ENCODE peak calls at places on chromosomes 11 and 22, in four cellular contexts. J, T, G and V are unnamed samples.
A peak's percentile ranks its signal among the peaks of the same experiment; 100 is the strongest.

GRCh38 chr22:22201185-22201924 is 43.2 kb upstream of the VPREB1 start:
- DNase-seq in J (peak; percentile 41), G (peak; percentile 42), T (peak; percentile 44), V (no peak)

GRCh38 chr22:49366437-49366836 is 461.2 kb downstream of the BRD1 start:
- DNase-seq in G (no peak), J (no peak), T (no peak), V (no peak)

GRCh38 chr11:57787205-57787604 is 25.6 kb downstream of the CTNND1 start:
- DNase-seq in T (no peak), G (no peak), J (no peak), V (no peak)

GRCh38 chr11:11992257-11992690 is 16.2 kb downstream of the DKK3 start:
- DNase-seq in J (peak; percentile 52), G (no peak), T (no peak), V (no peak)

GRCh38 chr11:107769189-107769588 is 57.3 kb upstream of the SLN start:
- DNase-seq in T (peak; percentile 45), G (no peak), J (no peak), V (no peak)

GRCh38 chr11:106331163-106331562 is 253.7 kb downstream of the AASDHPPT start:
- DNase-seq in G (no peak), J (no peak), T (no peak), V (no peak)

GRCh38 chr11:17526931-17527660 is 17.1 kb downstream of the USH1C start:
- DNase-seq in T (no peak), G (no peak), J (no peak), V (no peak)

GRCh38 chr11:114501901-114502300 is 57.8 kb downstream of the NXPE1 start:
- DNase-seq in G (no peak), J (no peak), T (no peak), V (no peak)

GRCh38 chr11:116500002-116500832 is 272.6 kb downstream of the BUD13 start:
- DNase-seq in J (no peak), T (no peak), G (no peak), V (no peak)

GRCh38 chr11:68889948-68890446 is 13.6 kb downstream of the MRPL21 start:
- DNase-seq in T (peak; percentile 42), G (no peak), J (peak; percentile 54), V (no peak)

GRCh38 chr11:75565221-75565814 is 3.3 kb downstream of the SERPINH1 start:
- DNase-seq in J (no peak), T (peak; percentile 71), G (no peak), V (no peak)

GRCh38 chr11:2511421-2512369 is 66.9 kb downstream of the KCNQ1 start:
- DNase-seq in G (no peak), J (no peak), T (no peak), V (no peak)

GRCh38 chr11:69640995-69641581 is at the start of gene CCND1:
- DNase-seq in G (no peak), T (peak; percentile 94), J (peak; percentile 88), V (peak; percentile 69)

GRCh38 chr11:5684627-5685362 is at the start of gene TRIM5:
- DNase-seq in T (peak; percentile 98), J (peak; percentile 93), G (peak; percentile 55), V (peak; percentile 49)

GRCh38 chr22:30062934-30063333 is 17.3 kb upstream of the HORMAD2 start:
- DNase-seq in J (no peak), T (no peak), G (no peak), V (no peak)

GRCh38 chr11:117299351-117300300 is 8.5 kb downstream of the BACE1-AS start:
- DNase-seq in J (no peak), G (no peak), T (no peak), V (peak; percentile 50)

GRCh38 chr11:83194284-83195175 is 1.0 kb downstream of the ANKRD42 start:
- DNase-seq in J (peak; percentile 55), T (peak; percentile 84), G (peak; percentile 38), V (peak; percentile 15)

GRCh38 chr11:101096036-101096704 is 33.4 kb downstream of the PGR start:
- DNase-seq in G (no peak), J (peak; percentile 16), T (peak; percentile 51), V (no peak)

GRCh38 chr11:7691759-7692334 is 14.4 kb downstream of the OVCH2 start:
- DNase-seq in G (no peak), J (no peak), T (peak; percentile 29), V (no peak)

GRCh38 chr11:73875840-73876239 is 806 bp downstream of the COA4 start:
- DNase-seq in T (no peak), J (no peak), G (no peak), V (no peak)

GRCh38 chr11:116545912-116546311 is 226.9 kb downstream of the BUD13 start:
- DNase-seq in J (no peak), G (no peak), T (no peak), V (no peak)

GRCh38 chr11:368414-369335 is 624 bp upstream of the B4GALNT4 start:
- DNase-seq in T (no peak), J (peak; percentile 70), G (no peak), V (no peak)

GRCh38 chr11:11027271-11027670 is 169.4 kb upstream of the ZBED5 start:
- DNase-seq in J (no peak), T (peak; percentile 60), G (no peak), V (no peak)

GRCh38 chr11:25317221-25317620 is 820.4 kb downstream of the LUZP2 start:
- DNase-seq in J (no peak), T (no peak), G (no peak), V (no peak)

GRCh38 chr11:87057749-87058148 is 20.0 kb downstream of the TMEM135 start:
- DNase-seq in G (no peak), T (no peak), J (no peak), V (no peak)

GRCh38 chr11:44004452-44004833 is 43.3 kb upstream of the ACCSL start:
- DNase-seq in G (no peak), J (no peak), T (no peak), V (no peak)

GRCh38 chr22:48797731-48798130 is 1029.9 kb downstream of the BRD1 start:
- DNase-seq in G (no peak), T (no peak), J (no peak), V (no peak)

GRCh38 chr22:43272301-43272700 is 70.9 kb downstream of the SCUBE1 start:
- DNase-seq in G (no peak), T (no peak), J (no peak), V (no peak)

GRCh38 chr22:43274595-43275240 is 68.5 kb downstream of the SCUBE1 start:
- DNase-seq in G (no peak), J (no peak), T (no peak), V (no peak)

GRCh38 chr22:43275545-43275981 is 67.6 kb downstream of the SCUBE1 start:
- DNase-seq in T (peak; percentile 72), J (no peak), G (no peak), V (no peak)

GRCh38 chr22:43272869-43273318 is 70.3 kb downstream of the SCUBE1 start:
- DNase-seq in T (no peak), J (peak; percentile 35), G (no peak), V (no peak)

GRCh38 chr22:43273902-43274484 is 69.2 kb downstream of the SCUBE1 start:
- DNase-seq in G (no peak), T (peak; percentile 71), J (peak; percentile 75), V (peak; percentile 49)
- TF ChIP-seq CTCF in G (peak; percentile 47), T (peak; percentile 78), J (peak; percentile 79), V (peak; percentile 78)

GRCh38 chr11:126790550-126790981 is 210.0 kb downstream of the KIRREL3 start:
- DNase-seq in G (no peak), J (no peak), T (peak; percentile 87), V (no peak)
- TF ChIP-seq CTCF in G (no peak), J (peak; percentile 5), T (no peak), V (no peak)

DNA sequence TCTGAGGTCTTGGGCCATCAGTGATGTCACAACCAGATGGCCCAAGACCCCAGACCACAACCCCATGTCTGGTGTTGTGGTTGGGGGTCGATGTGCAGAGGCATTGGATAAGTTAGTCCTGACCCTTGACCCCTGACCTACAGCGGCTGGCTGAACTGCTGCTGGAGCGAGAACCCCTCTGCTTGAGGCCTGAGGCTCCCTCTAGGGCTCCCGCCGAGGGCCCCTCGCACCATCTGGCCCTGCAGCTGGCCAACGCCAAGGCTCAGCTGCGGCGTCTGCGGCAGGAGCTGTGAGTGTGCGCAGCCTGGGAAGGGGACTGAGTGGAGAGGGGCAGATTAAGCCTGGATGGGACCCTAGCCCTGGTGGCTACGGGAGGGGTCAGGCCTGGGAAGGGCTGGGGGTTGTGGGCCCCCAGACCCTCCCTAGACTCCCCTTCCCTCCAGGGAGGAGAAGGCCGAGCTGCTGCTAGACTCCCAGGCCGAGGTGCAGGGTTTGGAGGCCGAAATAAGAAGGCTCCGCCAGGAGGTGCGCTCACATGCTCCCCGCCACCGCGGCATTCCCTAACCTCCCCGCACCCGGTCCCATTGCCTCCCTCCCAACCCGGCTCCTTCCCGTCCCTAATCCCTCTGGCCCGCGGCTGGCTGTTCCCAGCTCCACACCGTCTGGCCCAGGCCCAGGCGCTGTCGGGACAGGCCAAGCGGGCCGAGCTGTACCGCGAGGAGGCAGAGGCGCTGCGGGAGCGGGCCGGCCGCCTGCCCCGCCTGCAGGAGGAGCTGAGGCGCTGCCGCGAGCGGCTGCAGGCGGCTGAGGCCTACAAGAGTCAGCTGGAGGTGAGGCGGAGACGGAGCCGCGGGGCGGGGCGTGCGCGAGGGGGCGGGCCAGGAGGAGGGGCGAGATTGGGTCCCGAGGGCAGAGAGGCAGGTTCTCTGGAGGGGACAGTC is 2.1 kb downstream of the CCDC88B start:
- DNase-seq in G (peak; percentile 88), J (peak; percentile 91), T (peak; percentile 87), V (peak; percentile 68)
- TF ChIP-seq CTCF in G (peak; percentile 36), J (peak; percentile 54), T (no peak), V (peak; percentile 49)

DNA sequence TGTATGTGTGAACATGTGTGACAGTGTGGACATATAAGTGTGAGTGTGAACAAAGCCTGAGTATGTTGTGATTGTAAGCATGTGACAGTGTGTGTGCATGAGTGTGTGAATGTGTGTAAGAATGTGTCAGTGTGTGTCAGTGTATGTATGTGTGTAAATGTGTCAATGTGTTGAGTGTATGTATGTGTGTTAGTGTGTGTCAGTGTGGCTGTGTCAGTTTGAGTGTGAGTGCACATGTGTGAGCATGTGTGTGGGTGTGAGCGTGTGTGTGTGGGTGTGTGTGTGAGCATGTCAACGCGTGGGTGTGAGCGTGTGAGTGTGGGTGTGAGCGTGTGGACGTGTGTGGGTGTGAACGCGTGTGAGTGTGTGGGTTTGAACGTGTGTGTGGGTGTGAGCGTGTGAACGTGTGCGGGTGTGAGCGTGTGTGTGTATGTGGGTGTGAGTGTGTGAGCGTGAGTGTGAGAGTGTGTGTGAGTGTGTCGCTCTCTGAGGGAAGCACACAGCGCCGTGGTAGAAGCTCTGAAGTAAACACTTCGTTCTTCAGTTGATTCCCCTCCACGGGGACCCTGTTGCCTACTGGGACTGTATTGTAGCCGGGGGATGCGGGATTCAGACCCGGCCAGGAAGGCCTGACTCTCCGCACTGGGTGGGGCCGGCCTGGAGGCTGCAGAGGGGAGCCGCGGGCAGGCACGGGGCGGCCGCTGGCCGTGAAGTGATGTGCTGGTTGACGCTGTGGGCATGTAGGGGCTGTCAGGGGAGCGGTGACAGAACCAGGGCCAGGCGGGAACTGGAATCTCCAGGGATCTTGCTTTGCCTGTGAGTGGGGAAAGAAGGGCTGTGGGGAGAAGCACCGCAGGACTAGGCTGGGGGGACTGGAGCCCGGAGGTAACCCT is 21.1 kb downstream of the RPS6KA4 start:
- DNase-seq in G (no peak), J (peak; percentile 47), T (no peak), V (no peak)
- TF ChIP-seq CTCF in G (no peak), J (no peak), T (no peak), V (no peak)